ENCODE peak calls at places on chromosome 1, in nine cellular contexts. K is HTR-8/SVneo; B is GM12891; V is HS-27A; M is PC-3; E is GM06990; Y is central memory CD8-positive, alpha-beta T cell; O is OCI-M1; A is GM13976. I is an unnamed sample.

GRCh38 chr1:97038410-97038809 is 316.8 kb downstream of the PTBP2 start:
- DNase-seq in K (no peak), B (no peak), V (no peak), M (no peak), E (no peak), Y (no peak), O (no peak), A (no peak), I (no peak)

GRCh38 chr1:172931340-172931739 is 119.4 kb downstream of the TNFSF18 start:
- DNase-seq in K (no peak), B (no peak), V (no peak), M (no peak), E (no peak), Y (no peak), O (no peak), A (no peak), I (no peak)

GRCh38 chr1:43414634-43415223 is 25.0 kb downstream of the SZT2 start:
- DNase-seq in K (peak), B (no peak), V (peak), M (peak), E (no peak), Y (peak), O (peak), A (no peak), I (peak)

GRCh38 chr1:42682739-42683529 is 716 bp downstream of the YBX1 start:
- DNase-seq in K (peak), B (peak), V (no peak), M (peak), E (peak), Y (peak), O (peak), A (peak), I (peak)

GRCh38 chr1:204103121-204103741 is 30.3 kb downstream of the SOX13 start:
- DNase-seq in K (no peak), B (no peak), V (no peak), M (no peak), E (no peak), Y (no peak), O (peak), A (no peak), I (no peak)

GRCh38 chr1:204149107-204149506 is 2.7 kb downstream of the ETNK2 start:
- DNase-seq in K (no peak), B (no peak), V (no peak), M (no peak), E (no peak), Y (no peak), O (no peak), A (no peak), I (no peak)

GRCh38 chr1:22613226-22613918 is 23.1 kb upstream of the C1QA start:
- DNase-seq in K (no peak), B (no peak), V (no peak), M (no peak), E (no peak), Y (no peak), O (no peak), A (no peak), I (no peak)

GRCh38 chr1:42364542-42364941 is 16.1 kb upstream of the RIMKLA start:
- DNase-seq in K (no peak), B (no peak), V (no peak), M (no peak), E (no peak), Y (no peak), O (no peak), A (no peak), I (no peak)

GRCh38 chr1:168360151-168360550 is 79.5 kb downstream of the TBX19 start:
- DNase-seq in K (no peak), B (no peak), V (no peak), M (no peak), E (no peak), Y (no peak), O (peak), A (no peak), I (no peak)

GRCh38 chr1:53467391-53467790 is 8.2 kb downstream of the DMRTB1 start:
- DNase-seq in K (no peak), B (no peak), V (no peak), M (no peak), E (no peak), Y (no peak), O (peak), A (no peak), I (no peak)

GRCh38 chr1:32627596-32628162 is 22.7 kb downstream of the ZBTB8OS start:
- DNase-seq in K (no peak), B (no peak), V (no peak), M (no peak), E (peak), Y (peak), O (no peak), A (peak), I (no peak)

GRCh38 chr1:232369451-232369850 is 260.5 kb downstream of the SIPA1L2 start:
- DNase-seq in K (no peak), B (no peak), V (no peak), M (no peak), E (no peak), Y (no peak), O (no peak), A (no peak), I (no peak)

GRCh38 chr1:84505167-84506001 is 802 bp upstream of the SPATA1 start:
- DNase-seq in K (peak), B (peak), V (peak), M (peak), E (no peak), Y (no peak), O (peak), A (peak), I (no peak)

GRCh38 chr1:200334661-200335256 is 75.1 kb downstream of the ZNF281 start:
- DNase-seq in K (no peak), B (no peak), V (no peak), M (peak), E (no peak), Y (no peak), O (no peak), A (no peak), I (no peak)

GRCh38 chr1:91383461-91383860 is 21.2 kb downstream of the HFM1 start:
- DNase-seq in K (no peak), B (no peak), V (no peak), M (no peak), E (no peak), Y (no peak), O (no peak), A (no peak), I (no peak)

GRCh38 chr1:224894915-224895314 is 34.6 kb upstream of the DNAH14 start:
- DNase-seq in K (peak), B (no peak), V (peak), M (peak), E (no peak), Y (no peak), O (peak), A (peak), I (no peak)

GRCh38 chr1:30842698-30843354 is 65.7 kb downstream of the SDC3 start:
- DNase-seq in K (no peak), B (no peak), V (no peak), M (no peak), E (no peak), Y (no peak), O (no peak), A (no peak), I (no peak)

GRCh38 chr1:6257541-6258069 is 3.3 kb downstream of the GPR153 start:
- DNase-seq in K (no peak), B (no peak), V (no peak), M (peak), E (no peak), Y (no peak), O (no peak), A (no peak), I (no peak)